ENCODE peak calls at places on chromosomes 16 and 17, in seven cellular contexts. F is heart right ventricle, E is GM23248, A is neural progenitor cell, W is fibroblast of lung, Y is prostate gland, S is IMR-90. U is an unnamed sample. For H3K9me3, the result is how much of the 10 kb centered on the place peaks cover.

GRCh38 chr16:77373726-77374125 is 61.1 kb downstream of the ADAMTS18 start:
- DNase-seq in F (no peak), E (no peak), A (no peak), W (no peak), Y (no peak), S (no peak), U (no peak)

GRCh38 chr17:49403514-49404289 is 11.0 kb downstream of the PHB1 start:
- DNase-seq in F (no peak), E (no peak), A (no peak), W (no peak), Y (peak), S (no peak), U (no peak)

GRCh38 chr17:83089322-83090156 is 10.1 kb downstream of the METRNL start:
- DNase-seq in F (no peak), E (peak), A (no peak), W (no peak), Y (peak), S (no peak), U (no peak)

GRCh38 chr17:72730091-72730490 is 362.4 kb downstream of the SLC39A11 start:
- DNase-seq in F (no peak), E (no peak), A (no peak), W (peak), Y (no peak), S (peak), U (no peak)

GRCh38 chr16:4435668-4436067 is 10.0 kb downstream of the DNAJA3 start:
- DNase-seq in F (no peak), E (peak), A (no peak), W (peak), Y (no peak), S (peak), U (no peak)

GRCh38 chr17:83153681-83154310 is 74.4 kb downstream of the METRNL start:
- DNase-seq in F (no peak), E (no peak), A (no peak), W (no peak), Y (no peak), S (no peak), U (no peak)

GRCh38 chr16:25093208-25094061 is 18.1 kb upstream of the LCMT1 start:
- DNase-seq in F (no peak), E (no peak), A (no peak), W (no peak), Y (no peak), S (no peak), U (no peak)

GRCh38 chr17:41377546-41377945 is 4.6 kb downstream of the KRT34 start:
- DNase-seq in F (no peak), E (peak), A (no peak), W (no peak), Y (no peak), S (peak), U (no peak)

GRCh38 chr17:37300683-37301082 is 75.1 kb upstream of the C17orf78 start:
- DNase-seq in F (no peak), E (peak), A (no peak), W (no peak), Y (no peak), S (no peak), U (no peak)

GRCh38 chr16:12455287-12455798 is 348.3 kb downstream of the CPPED1 start:
- DNase-seq in F (peak), E (peak), A (peak), W (peak), Y (peak), S (peak), U (no peak)

GRCh38 chr16:56279132-56279531 is 87.8 kb downstream of the GNAO1 start:
- DNase-seq in F (no peak), E (no peak), A (no peak), W (no peak), Y (no peak), S (no peak), U (no peak)

GRCh38 chr17:75810216-75810615 is 25.6 kb downstream of the UNK start:
- DNase-seq in F (no peak), E (no peak), A (no peak), W (no peak), Y (no peak), S (no peak), U (no peak)

GRCh38 chr16:89720859-89721643 is at the start of the genes VPS9D1 and ZNF276:
- DNase-seq in F (peak), E (peak), A (peak), W (peak), Y (peak), S (peak), U (peak)

GRCh38 chr17:75370288-75370687 is 35.2 kb downstream of the GRB2 start:
- DNase-seq in F (peak), E (no peak), A (no peak), W (no peak), Y (peak), S (no peak), U (no peak)

GRCh38 chr17:19703776-19704371 is 12.5 kb downstream of the SLC47A2 start:
- DNase-seq in F (peak), E (no peak), A (peak), W (no peak), Y (no peak), S (no peak), U (no peak)

GRCh38 chr17:42980766-42981397 is 517 bp downstream of the RUNDC1 start:
- DNase-seq in F (peak), E (peak), A (peak), W (peak), Y (peak), S (peak), U (peak)

GRCh38 chr16:15897834-15898254 is 9.4 kb upstream of the CEP20 start:
- DNase-seq in F (no peak), E (peak), A (no peak), W (peak), Y (no peak), S (peak), U (no peak)

GRCh38 chr17:73644145-73645049 is at the start of gene SDK2:
- DNase-seq in F (no peak), E (peak), A (peak), W (no peak), Y (peak), S (no peak), U (no peak)

GRCh38 chr17:57294629-57295501 is 38.5 kb downstream of the MSI2 start:
- DNase-seq in F (peak), E (no peak), A (no peak), W (peak), Y (no peak), S (peak), U (no peak)
- H3K9me3 ChIP-seq in F (under half), E (under half), A (under half), W (under half), Y (under half), S (under half), U (under half)

GRCh38 chr16:35193956-35194355 is 1734.5 kb downstream of the TP53TG3F start:
- DNase-seq in F (no peak), E (no peak), A (no peak), W (no peak), Y (no peak), S (no peak), U (no peak)
- H3K9me3 ChIP-seq in F (under half), E (under half), A (under half), W (under half), Y (under half), S (under half), U (under half)

GRCh38 chr16:9801651-9802050 is 380.6 kb downstream of the GRIN2A start:
- DNase-seq in F (no peak), E (no peak), A (no peak), W (no peak), Y (no peak), S (no peak), U (no peak)
- H3K9me3 ChIP-seq in F (under half), E (under half), A (under half), W (under half), Y (under half), S (under half), U (under half)

GRCh38 chr17:70296456-70296855 is 127.1 kb downstream of the KCNJ2 start:
- DNase-seq in F (no peak), E (no peak), A (no peak), W (no peak), Y (no peak), S (no peak), U (no peak)
- H3K9me3 ChIP-seq in F (under half), E (under half), A (under half), W (under half), Y (under half), S (under half), U (under half)

GRCh38 chr17:954431-955164 is 25.0 kb downstream of the NXN start:
- DNase-seq in F (no peak), E (no peak), A (no peak), W (peak), Y (no peak), S (peak), U (no peak)
- H3K9me3 ChIP-seq in F (under half), E (under half), A (under half), W (under half), Y (under half), S (under half), U (under half)

GRCh38 chr16:35314298-35314697 is 1854.9 kb downstream of the TP53TG3F start:
- DNase-seq in F (no peak), E (no peak), A (no peak), W (no peak), Y (no peak), S (no peak), U (no peak)

DNA sequence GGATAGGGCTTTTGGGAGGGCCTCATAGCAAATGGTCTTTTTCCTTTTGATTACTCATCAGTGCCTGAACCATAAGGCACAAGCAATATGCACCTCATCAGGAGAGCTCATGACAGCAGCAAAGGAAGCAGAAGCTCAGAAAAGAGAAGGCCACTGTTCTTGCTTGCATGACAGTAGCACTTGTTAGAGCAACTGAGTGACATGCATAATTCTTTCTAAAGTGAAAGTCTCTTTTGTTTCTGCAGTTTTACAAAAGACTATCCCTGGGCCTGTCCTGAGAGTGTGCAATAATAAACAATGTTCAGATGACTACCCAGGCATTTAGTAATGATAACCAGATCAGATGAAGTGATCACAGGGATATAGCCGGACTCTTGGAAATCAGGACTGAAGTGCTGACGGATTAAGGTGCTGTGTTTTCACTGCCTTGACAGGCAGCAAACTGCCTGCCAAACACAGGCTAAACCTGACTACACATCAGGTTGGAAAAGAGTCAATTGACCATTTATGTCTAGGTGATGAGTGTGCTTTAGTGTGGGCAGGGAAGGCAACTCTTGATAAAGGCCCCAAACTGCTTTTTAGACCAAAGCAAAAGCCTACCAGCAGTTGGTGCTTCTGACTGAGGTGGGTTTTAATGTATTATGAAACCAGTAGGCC is 1860.3 kb downstream of the TP53TG3F start:
- DNase-seq in F (no peak), E (no peak), A (no peak), W (no peak), Y (no peak), S (no peak), U (no peak)
- H3K9me3 ChIP-seq in F (under half), E (under half), A (under half), W (under half), Y (under half), S (under half), U (under half)

U was measured in T-helper 17 cell.